ENCODE peak calls at places on chromosome 20, in ten cellular contexts. U is ovary, N is esophagus squamous epithelium, D is heart left ventricle, Z is prostate gland, G is sigmoid colon, F is A549, L is adrenal gland, M is spleen, K is HCT116. W is an unnamed sample.

GRCh38 chr20:47800619-47801018 is 15.3 kb upstream of the SULF2 start:
- DNase-seq in U (no peak), N (no peak), D (no peak), Z (no peak), G (no peak), F (no peak), L (no peak), M (no peak), K (no peak), W (no peak)

GRCh38 chr20:2521369-2522305 is 12.9 kb upstream of the ZNF343 start:
- DNase-seq in U (no peak), N (no peak), D (no peak), Z (no peak), G (no peak), F (peak), L (peak), M (no peak), K (peak), W (no peak)

GRCh38 chr20:46401478-46401860 is 4.9 kb downstream of the ELMO2 start:
- DNase-seq in U (no peak), N (no peak), D (no peak), Z (no peak), G (no peak), F (no peak), L (no peak), M (no peak), K (no peak), W (no peak)

GRCh38 chr20:18663932-18664331 is 76.1 kb downstream of the DTD1 start:
- DNase-seq in U (no peak), N (no peak), D (no peak), Z (no peak), G (no peak), F (no peak), L (no peak), M (no peak), K (no peak), W (no peak)

GRCh38 chr20:51365670-51366069 is 176.8 kb downstream of the NFATC2 start:
- DNase-seq in U (no peak), N (no peak), D (no peak), Z (no peak), G (peak), F (peak), L (no peak), M (peak), K (no peak), W (no peak)

GRCh38 chr20:7939663-7940062 is 595 bp downstream of the HAO1 start:
- DNase-seq in U (no peak), N (no peak), D (no peak), Z (no peak), G (no peak), F (no peak), L (no peak), M (no peak), K (no peak), W (no peak)

GRCh38 chr20:33658929-33659328 is 3.2 kb upstream of the C20orf144 start:
- DNase-seq in U (no peak), N (no peak), D (no peak), Z (no peak), G (no peak), F (no peak), L (no peak), M (no peak), K (no peak), W (no peak)

GRCh38 chr20:52410182-52410647 is 218.6 kb upstream of the ZFP64 start:
- DNase-seq in U (no peak), N (no peak), D (no peak), Z (no peak), G (no peak), F (no peak), L (no peak), M (no peak), K (no peak), W (no peak)

GRCh38 chr20:19893356-19893755 is 123.8 kb upstream of the NAA20 start:
- DNase-seq in U (no peak), N (no peak), D (no peak), Z (no peak), G (no peak), F (no peak), L (no peak), M (no peak), K (no peak), W (no peak)

GRCh38 chr20:57593134-57593886 is 26.9 kb downstream of the ZBP1 start:
- DNase-seq in U (no peak), N (no peak), D (no peak), Z (no peak), G (no peak), F (no peak), L (no peak), M (peak), K (no peak), W (no peak)

GRCh38 chr20:2101057-2101934 is at the start of gene STK35:
- DNase-seq in U (peak), N (no peak), D (no peak), Z (peak), G (peak), F (peak), L (peak), M (no peak), K (peak), W (peak)

DNA sequence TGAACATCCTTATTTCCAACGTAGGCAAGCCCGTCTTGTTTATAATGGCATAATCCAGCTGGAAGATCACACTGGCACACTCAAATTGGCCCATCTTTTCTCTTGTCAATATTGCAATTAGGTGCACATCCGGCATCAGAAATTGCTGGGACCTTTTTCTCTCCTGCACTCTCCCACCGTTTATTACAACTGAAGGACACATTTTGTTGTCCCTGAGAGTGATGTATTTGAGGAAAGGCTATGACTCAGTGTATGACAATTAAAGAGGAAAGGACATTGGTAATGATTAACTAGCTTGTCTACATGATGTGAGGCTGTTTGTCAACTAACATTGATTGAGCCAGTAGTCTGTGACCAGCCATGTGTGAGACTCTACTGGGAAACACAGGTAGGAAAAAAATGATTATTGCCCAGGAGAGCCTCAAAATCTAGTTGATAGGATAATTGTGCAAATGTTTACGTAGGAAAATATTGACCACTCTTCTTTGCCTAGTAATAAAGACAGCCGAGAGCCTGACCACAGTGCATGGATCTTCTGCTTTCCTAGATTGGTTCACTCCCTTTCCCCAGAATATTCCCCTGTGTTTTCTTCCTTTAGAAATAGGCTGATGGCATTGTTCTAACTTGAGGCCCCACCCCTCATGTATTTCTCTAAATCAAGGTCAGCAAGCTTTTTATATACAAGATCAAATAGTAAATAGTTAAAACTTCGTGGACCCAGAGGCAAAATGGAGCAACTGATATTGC is 230.0 kb upstream of the BTBD3 start:
- DNase-seq in U (no peak), N (no peak), D (no peak), Z (no peak), G (no peak), F (peak), L (no peak), M (no peak), K (no peak), W (no peak)
- TF ChIP-seq POLR2A in U (no peak), N (no peak), D (no peak), Z (no peak), G (no peak), F (no peak), L (no peak), M (no peak), K (no peak), W (no peak)

GRCh38 chr20:43955244-43956191 is 40.9 kb downstream of the TOX2 start:
- DNase-seq in U (peak), N (no peak), D (no peak), Z (no peak), G (no peak), F (peak), L (peak), M (peak), K (peak), W (no peak)
- TF ChIP-seq CTCF in U (no peak), N (no peak), D (no peak), Z (no peak), G (no peak), F (no peak), L (no peak), M (no peak), K (no peak), W (no peak)

DNA sequence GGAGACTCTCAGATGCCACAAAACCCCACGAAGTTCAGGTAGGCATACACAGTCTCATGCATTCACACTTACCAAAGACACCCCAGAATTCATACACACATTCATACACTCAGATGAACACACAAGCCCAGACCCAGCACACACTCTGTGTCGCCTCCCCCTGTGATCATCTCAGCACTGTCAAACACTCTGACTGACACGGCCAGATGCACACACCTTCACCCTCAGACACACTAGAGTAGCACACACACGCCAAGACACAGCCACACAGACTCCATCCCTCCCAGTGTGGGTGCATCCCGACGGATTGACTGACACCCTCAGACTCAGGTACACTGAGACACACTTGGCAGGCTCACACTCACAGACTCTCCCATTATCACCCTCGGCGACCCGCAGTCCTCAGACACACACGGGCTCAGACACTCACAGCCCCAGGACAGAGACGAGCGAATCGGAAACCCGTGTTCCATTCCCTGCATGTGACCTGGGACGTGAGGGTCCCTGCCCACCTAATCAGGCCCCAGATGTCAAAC is 872 bp upstream of the RIMS4 start:
- DNase-seq in U (no peak), N (no peak), D (no peak), Z (no peak), G (no peak), F (no peak), L (no peak), M (no peak), K (no peak), W (no peak)
- H3K4me3 ChIP-seq in U (no peak), N (no peak), D (no peak), Z (no peak), G (no peak), F (no peak), L (no peak), M (no peak), K (no peak), W (no peak)

GRCh38 chr20:50050214-50050613 is 62.7 kb downstream of the UBE2V1 start:
- DNase-seq in U (no peak), N (no peak), D (no peak), Z (no peak), G (no peak), F (no peak), L (no peak), M (no peak), K (no peak), W (no peak)

GRCh38 chr20:50052550-50052949 is 60.4 kb downstream of the UBE2V1 start:
- DNase-seq in U (no peak), N (no peak), D (no peak), Z (no peak), G (no peak), F (no peak), L (no peak), M (no peak), K (no peak), W (no peak)

GRCh38 chr20:50050660-50051308 is 62.2 kb downstream of the UBE2V1 start:
- DNase-seq in U (no peak), N (no peak), D (no peak), Z (no peak), G (no peak), F (no peak), L (no peak), M (no peak), K (no peak), W (no peak)

GRCh38 chr20:50049442-50050026 is 63.4 kb downstream of the UBE2V1 start:
- DNase-seq in U (no peak), N (no peak), D (no peak), Z (no peak), G (no peak), F (no peak), L (no peak), M (peak), K (no peak), W (no peak)

GRCh38 chr20:50048420-50049166 is 64.4 kb downstream of the UBE2V1 start:
- DNase-seq in U (no peak), N (no peak), D (peak), Z (no peak), G (no peak), F (no peak), L (no peak), M (no peak), K (no peak), W (no peak)
- TF ChIP-seq POLR2A in U (no peak), N (no peak), D (no peak), Z (no peak), G (no peak), F (no peak), L (no peak), M (no peak), K (no peak), W (no peak)

GRCh38 chr20:431012-431904 is 23.2 kb downstream of the RBCK1 start:
- DNase-seq in U (no peak), N (no peak), D (peak), Z (peak), G (no peak), F (peak), L (peak), M (no peak), K (peak), W (peak)
- TF ChIP-seq CTCF in U (no peak), N (peak), D (peak), Z (peak), G (peak), F (peak), L (peak), M (peak), K (peak), W (peak)

GRCh38 chr20:25035924-25036323 is 22.0 kb downstream of the ACSS1 start:
- DNase-seq in U (no peak), N (no peak), D (no peak), Z (no peak), G (no peak), F (no peak), L (no peak), M (no peak), K (no peak), W (peak)
- H3K4me3 ChIP-seq in U (no peak), N (peak), D (no peak), Z (no peak), G (no peak), F (no peak), L (no peak), M (no peak), K (no peak), W (no peak)

GRCh38 chr20:44407402-44408184 is 52.1 kb downstream of the HNF4A start:
- DNase-seq in U (no peak), N (no peak), D (no peak), Z (peak), G (no peak), F (peak), L (peak), M (peak), K (peak), W (no peak)
- TF ChIP-seq POLR2A in U (no peak), N (no peak), D (no peak), Z (peak), G (peak), F (no peak), L (peak), M (no peak), K (no peak), W (no peak)

DNA sequence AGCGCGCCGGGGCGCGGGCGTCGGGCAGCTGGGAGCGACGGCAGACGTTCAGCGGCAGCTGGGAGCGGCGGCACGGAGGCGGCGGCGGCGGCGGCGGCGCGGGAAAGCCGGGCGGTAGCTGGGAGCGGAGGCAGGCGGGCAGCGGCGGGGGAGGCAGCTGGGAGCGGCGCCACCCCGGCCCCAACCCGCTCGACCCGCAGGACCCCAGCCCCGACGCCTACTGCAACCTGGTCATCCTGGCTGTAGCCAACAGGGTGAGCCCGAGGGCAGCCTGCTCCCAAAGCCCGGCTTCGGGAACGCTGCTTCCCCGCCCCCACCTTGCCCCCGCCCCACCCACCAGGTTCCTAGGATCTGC is 8.9 kb downstream of the CCM2L start:
- DNase-seq in U (no peak), N (no peak), D (no peak), Z (no peak), G (no peak), F (peak), L (no peak), M (no peak), K (no peak), W (no peak)
- TF ChIP-seq CTCF in U (no peak), N (no peak), D (no peak), Z (no peak), G (no peak), F (no peak), L (no peak), M (no peak), K (peak), W (no peak)

GRCh38 chr20:63006611-63007471 is at the start of gene BHLHE23:
- DNase-seq in U (no peak), N (no peak), D (no peak), Z (no peak), G (no peak), F (no peak), L (no peak), M (no peak), K (no peak), W (no peak)

GRCh38 chr20:63008541-63009043 is 1.8 kb upstream of the BHLHE23 start:
- DNase-seq in U (no peak), N (no peak), D (no peak), Z (no peak), G (no peak), F (no peak), L (no peak), M (no peak), K (no peak), W (no peak)

GRCh38 chr20:63005862-63006564 is 751 bp downstream of the BHLHE23 start:
- DNase-seq in U (no peak), N (no peak), D (no peak), Z (no peak), G (no peak), F (no peak), L (no peak), M (no peak), K (no peak), W (no peak)

GRCh38 chr20:63007722-63008488 is 1.1 kb upstream of the BHLHE23 start:
- DNase-seq in U (no peak), N (no peak), D (no peak), Z (no peak), G (no peak), F (no peak), L (no peak), M (no peak), K (no peak), W (no peak)

GRCh38 chr20:63007472-63007721 is 633 bp upstream of the BHLHE23 start:
- DNase-seq in U (no peak), N (no peak), D (no peak), Z (no peak), G (no peak), F (no peak), L (no peak), M (no peak), K (no peak), W (no peak)
- H3K4me3 ChIP-seq in U (no peak), N (no peak), D (no peak), Z (no peak), G (no peak), F (no peak), L (no peak), M (no peak), K (no peak), W (no peak)